ENCODE peak calls at places on chromosomes 3 and 15, in four cellular contexts. S, A, E and Y are unnamed samples.

GRCh38 chr15:101501703-101502373 is 12.3 kb upstream of the PCSK6 start:
- DNase-seq in E (peak), S (no peak), A (no peak), Y (peak)

GRCh38 chr15:64893481-64894394 is 18.0 kb upstream of the ANKDD1A start:
- DNase-seq in A (peak), E (peak), S (peak), Y (peak)

GRCh38 chr15:67140078-67140833 is 74.9 kb downstream of the SMAD3 start:
- DNase-seq in E (no peak), S (no peak), A (peak), Y (no peak)

GRCh38 chr15:58043192-58043903 is 22.2 kb downstream of the ALDH1A2 start:
- DNase-seq in A (peak), E (peak), S (no peak), Y (peak)

GRCh38 chr15:52804526-52805081 is 14.5 kb upstream of the ONECUT1 start:
- DNase-seq in S (no peak), A (no peak), E (peak), Y (no peak)

GRCh38 chr3:110814170-110815007 is 257.2 kb upstream of the NECTIN3 start:
- DNase-seq in A (no peak), E (peak), S (no peak), Y (no peak)

GRCh38 chr3:178381971-178382370 is 154.3 kb upstream of the KCNMB2 start:
- DNase-seq in A (no peak), S (no peak), E (no peak), Y (no peak)

GRCh38 chr3:57972421-57973111 is 35.7 kb upstream of the FLNB start:
- DNase-seq in S (no peak), A (no peak), E (no peak), Y (no peak)

GRCh38 chr3:183260167-183260904 is 7.3 kb downstream of the B3GNT5 start:
- DNase-seq in A (peak), S (no peak), E (no peak), Y (no peak)

GRCh38 chr15:76199106-76200082 is 111.9 kb downstream of the ETFA start:
- DNase-seq in S (no peak), A (no peak), E (no peak), Y (no peak)

GRCh38 chr15:34239151-34239761 is 14.4 kb downstream of the EMC4 start:
- DNase-seq in A (no peak), E (no peak), S (no peak), Y (no peak)

GRCh38 chr3:106215047-106215446 is 346.2 kb upstream of the CBLB start:
- DNase-seq in A (no peak), E (no peak), S (no peak), Y (no peak)

GRCh38 chr3:194305356-194306108 is 45.6 kb downstream of the CPN2 start:
- DNase-seq in E (no peak), S (no peak), A (no peak), Y (no peak)

GRCh38 chr3:167876603-167877325 is 141.2 kb downstream of the SERPINI1 start:
- DNase-seq in E (no peak), A (no peak), S (no peak), Y (no peak)